ENCODE peak calls at places on chromosomes 2 and 18, in ten cellular contexts. K is HL-60, C is body of pancreas, H is right cardiac atrium, S is DND-41, X is spleen, W is transverse colon, D is IMR-90, N is colonic mucosa, R is aorta. U is an unnamed sample.

GRCh38 chr2:231715988-231716616 is 7.8 kb downstream of the PTMA start:
- DNase-seq in K (no peak), C (no peak), H (peak; percentile 64), S (peak; percentile 32), X (peak; percentile 77), W (no peak), D (peak; percentile 62), N (no peak), R (no peak), U (no peak)

GRCh38 chr2:72325592-72326422 is 178.1 kb upstream of the CYP26B1 start:
- DNase-seq in K (peak; percentile 6), C (peak; percentile 10), H (no peak), S (peak; percentile 17), X (no peak), W (peak; percentile 57), D (peak; percentile 1), N (peak; percentile 67), R (no peak), U (no peak)

GRCh38 chr18:54684786-54685185 is 93.7 kb downstream of the DYNAP start:
- DNase-seq in K (no peak), C (peak; percentile 34), H (no peak), S (peak; percentile 8), X (no peak), W (no peak), D (no peak), N (no peak), R (no peak), U (peak; percentile 52)

GRCh38 chr18:22935431-22935830 is 2.3 kb downstream of the RBBP8 start:
- DNase-seq in K (no peak), C (no peak), H (no peak), S (peak; percentile 19), X (no peak), W (no peak), D (no peak), N (no peak), R (no peak), U (no peak)

GRCh38 chr18:68435581-68435980 is 279.3 kb downstream of the TMX3 start:
- DNase-seq in K (no peak), C (no peak), H (no peak), S (no peak), X (no peak), W (no peak), D (no peak), N (no peak), R (no peak), U (no peak)

GRCh38 chr18:41881285-41881684 is 73.7 kb upstream of the PIK3C3 start:
- DNase-seq in K (no peak), C (no peak), H (no peak), S (no peak), X (no peak), W (no peak), D (peak; percentile 82), N (no peak), R (no peak), U (no peak)

GRCh38 chr2:179751184-179751809 is 110.1 kb downstream of the ZNF385B start:
- DNase-seq in K (no peak), C (no peak), H (no peak), S (no peak), X (no peak), W (no peak), D (peak; percentile 47), N (no peak), R (no peak), U (no peak)

GRCh38 chr2:178513876-178514275 is 33.6 kb downstream of the PLEKHA3 start:
- DNase-seq in K (no peak), C (no peak), H (no peak), S (no peak), X (no peak), W (no peak), D (peak; percentile 33), N (no peak), R (no peak), U (no peak)

GRCh38 chr2:169159686-169160085 is 90.3 kb downstream of the DHRS9 start:
- DNase-seq in K (no peak), C (no peak), H (no peak), S (no peak), X (no peak), W (no peak), D (no peak), N (no peak), R (no peak), U (no peak)

DNA sequence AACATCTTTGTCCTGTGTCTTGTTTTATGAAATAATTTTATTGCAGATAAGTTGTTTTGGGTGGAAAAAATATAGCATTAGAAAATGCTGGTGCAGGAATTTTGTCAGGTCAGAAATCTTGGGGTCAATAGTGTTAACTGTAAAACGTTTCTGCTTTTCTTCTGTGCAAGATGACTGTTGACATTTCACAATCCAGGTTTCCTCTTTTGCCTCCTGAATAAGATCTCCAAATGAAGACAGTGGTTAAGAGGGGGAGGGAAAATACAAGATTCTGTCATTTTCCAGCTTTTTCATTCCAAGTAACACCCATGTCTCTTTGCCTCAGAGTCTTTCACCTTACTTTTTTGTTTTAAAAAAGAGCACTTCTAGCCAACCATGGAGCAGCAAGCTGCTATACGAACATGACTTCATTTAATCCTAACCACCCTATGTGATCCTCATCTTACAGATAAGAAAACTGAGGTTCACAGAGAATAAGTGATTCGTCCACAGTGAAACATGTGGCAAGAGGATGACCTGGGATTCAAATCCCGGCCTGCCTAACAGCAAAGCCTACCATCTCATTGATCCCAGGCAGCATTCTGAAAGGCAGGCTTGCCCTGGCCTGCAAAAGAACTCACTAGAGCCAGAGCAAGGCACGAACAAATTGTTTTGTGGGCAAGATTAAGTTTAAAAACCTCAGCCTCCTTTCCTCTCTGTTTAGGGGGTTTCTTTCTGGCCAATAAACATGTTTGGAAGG is 3.0 kb downstream of the PLEK start:
- DNase-seq in K (peak; percentile 74), C (no peak), H (no peak), S (no peak), X (no peak), W (no peak), D (no peak), N (no peak), R (no peak), U (no peak)
- H3K4me3 ChIP-seq in K (peak overlapping the region; percentile 53), C (no peak overlapping the region), H (no peak overlapping the region), S (no peak overlapping the region), X (peak overlapping the region; percentile 54), W (no peak overlapping the region), D (no peak overlapping the region), N (no peak overlapping the region), R (no peak overlapping the region), U (no peak overlapping the region)

GRCh38 chr18:9366126-9366714 is 31.6 kb downstream of the TWSG1 start:
- DNase-seq in K (no peak), C (peak; percentile 43), H (no peak), S (no peak), X (no peak), W (peak; percentile 18), D (peak; percentile 40), N (peak; percentile 46), R (no peak), U (no peak)
- H3K27ac ChIP-seq in K (no peak overlapping the region), C (no peak overlapping the region), H (no peak overlapping the region), S (no peak overlapping the region), X (no peak overlapping the region), W (no peak overlapping the region), D (no peak overlapping the region), N (no peak overlapping the region), R (no peak overlapping the region), U (no peak overlapping the region)

GRCh38 chr18:21831413-21831831 is 90.8 kb downstream of the MIB1 start:
- DNase-seq in K (no peak), C (no peak), H (no peak), S (no peak), X (no peak), W (no peak), D (peak; percentile 34), N (no peak), R (no peak), U (no peak)

GRCh38 chr18:21826641-21827302 is 86.2 kb downstream of the MIB1 start:
- DNase-seq in K (no peak), C (no peak), H (no peak), S (no peak), X (no peak), W (no peak), D (no peak), N (no peak), R (no peak), U (no peak)

GRCh38 chr18:21823848-21824247 is 83.3 kb downstream of the MIB1 start:
- DNase-seq in K (no peak), C (no peak), H (no peak), S (no peak), X (no peak), W (no peak), D (no peak), N (no peak), R (no peak), U (no peak)

GRCh38 chr18:21830533-21830932 is 89.9 kb downstream of the MIB1 start:
- DNase-seq in K (no peak), C (no peak), H (no peak), S (no peak), X (no peak), W (no peak), D (no peak), N (no peak), R (no peak), U (no peak)

GRCh38 chr18:21826196-21826595 is 85.6 kb downstream of the MIB1 start:
- DNase-seq in K (no peak), C (no peak), H (no peak), S (no peak), X (no peak), W (no peak), D (peak; percentile 70), N (no peak), R (no peak), U (no peak)
- H3K4me3 ChIP-seq in K (no peak overlapping the region), C (no peak overlapping the region), H (peak overlapping the region; percentile 50), S (no peak overlapping the region), X (no peak overlapping the region), W (no peak overlapping the region), D (no peak overlapping the region), N (no peak overlapping the region), R (no peak overlapping the region), U (no peak overlapping the region)

DNA sequence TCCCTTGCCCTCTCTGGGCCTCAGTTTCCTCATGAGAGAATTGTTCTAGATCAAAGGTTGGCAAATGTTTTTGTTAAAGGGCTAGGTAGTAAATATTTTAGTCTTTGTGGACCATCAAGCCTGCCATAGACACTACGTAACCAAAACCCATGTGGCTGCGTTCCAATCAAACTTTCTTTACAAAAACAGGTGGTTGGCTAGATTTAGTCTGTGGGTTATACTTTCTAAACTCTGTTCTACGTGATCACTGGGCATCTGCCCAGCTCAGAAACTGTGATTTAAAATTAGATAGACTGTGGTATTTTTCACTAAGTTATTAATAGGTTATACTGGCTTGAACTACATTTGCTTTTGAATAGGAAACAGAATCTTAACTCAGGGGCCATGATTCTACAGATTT is 149.8 kb upstream of the DCC start:
- DNase-seq in K (no peak), C (no peak), H (no peak), S (no peak), X (no peak), W (no peak), D (no peak), N (no peak), R (no peak), U (no peak)
- H3K27ac ChIP-seq in K (no peak overlapping the region), C (no peak overlapping the region), H (no peak overlapping the region), S (no peak overlapping the region), X (no peak overlapping the region), W (no peak overlapping the region), D (no peak overlapping the region), N (no peak overlapping the region), R (no peak overlapping the region), U (no peak overlapping the region)

U was measured in left lung.